ENCODE peak calls at places on chromosomes 2 and 18, in eight cellular contexts. One of them, this sample, is unnamed.
A peak's percentile ranks its signal among the peaks of the same experiment; 100 is the strongest.

GRCh38 chr2:218396688-218397501 is 2.8 kb upstream of the CTDSP1 start:
- DNase-seq in left ventricle myocardium inferior: peak; percentile 84
- DNase-seq in choroid plexus epithelial cell: peak; percentile 51
- DNase-seq in adrenal gland: peak; percentile 84
- DNase-seq in upper lobe of right lung: peak; percentile 91
- DNase-seq in mesenchymal stem cell: peak; percentile 79
- DNase-seq in heart right ventricle: peak; percentile 82
- DNase-seq in mammary epithelial cell: peak; percentile 62
- DNase-seq in this sample: peak; percentile 86

GRCh38 chr2:175233135-175233719 is 51.7 kb upstream of the ATP5MC3 start:
- DNase-seq in choroid plexus epithelial cell: peak; percentile 67
- DNase-seq in left ventricle myocardium inferior: no peak
- DNase-seq in mammary epithelial cell: peak; percentile 43
- DNase-seq in heart right ventricle: no peak
- DNase-seq in upper lobe of right lung: no peak
- DNase-seq in adrenal gland: no peak
- DNase-seq in mesenchymal stem cell: peak; percentile 88
- DNase-seq in this sample: no peak

GRCh38 chr2:217000406-217000805 is 140.5 kb upstream of the TNP1 start:
- DNase-seq in choroid plexus epithelial cell: no peak
- DNase-seq in upper lobe of right lung: no peak
- DNase-seq in mesenchymal stem cell: no peak
- DNase-seq in left ventricle myocardium inferior: no peak
- DNase-seq in mammary epithelial cell: no peak
- DNase-seq in heart right ventricle: no peak
- DNase-seq in adrenal gland: no peak
- DNase-seq in this sample: no peak

GRCh38 chr2:23492941-23493340 is 108.0 kb downstream of the KLHL29 start:
- DNase-seq in mammary epithelial cell: peak; percentile 76
- DNase-seq in heart right ventricle: no peak
- DNase-seq in adrenal gland: peak; percentile 66
- DNase-seq in upper lobe of right lung: no peak
- DNase-seq in left ventricle myocardium inferior: no peak
- DNase-seq in mesenchymal stem cell: no peak
- DNase-seq in choroid plexus epithelial cell: no peak
- DNase-seq in this sample: no peak

GRCh38 chr2:52676056-52676455 is 1091.5 kb upstream of the CHAC2 start:
- DNase-seq in upper lobe of right lung: no peak
- DNase-seq in mesenchymal stem cell: no peak
- DNase-seq in adrenal gland: no peak
- DNase-seq in choroid plexus epithelial cell: no peak
- DNase-seq in heart right ventricle: no peak
- DNase-seq in left ventricle myocardium inferior: no peak
- DNase-seq in mammary epithelial cell: no peak
- DNase-seq in this sample: no peak

GRCh38 chr2:216215991-216216390 is 106.8 kb downstream of the XRCC5 start:
- DNase-seq in choroid plexus epithelial cell: peak; percentile 62
- DNase-seq in adrenal gland: no peak
- DNase-seq in mammary epithelial cell: no peak
- DNase-seq in heart right ventricle: no peak
- DNase-seq in mesenchymal stem cell: peak; percentile 43
- DNase-seq in left ventricle myocardium inferior: no peak
- DNase-seq in upper lobe of right lung: no peak
- DNase-seq in this sample: peak; percentile 40

GRCh38 chr2:176162911-176163654 is 6.0 kb downstream of the HOXD3 start:
- DNase-seq in mammary epithelial cell: no peak
- DNase-seq in mesenchymal stem cell: no peak
- DNase-seq in upper lobe of right lung: no peak
- DNase-seq in heart right ventricle: no peak
- DNase-seq in choroid plexus epithelial cell: no peak
- DNase-seq in adrenal gland: no peak
- DNase-seq in left ventricle myocardium inferior: no peak
- DNase-seq in this sample: no peak

GRCh38 chr18:36459786-36460185 is 162.3 kb downstream of the FHOD3 start:
- DNase-seq in upper lobe of right lung: no peak
- DNase-seq in heart right ventricle: no peak
- DNase-seq in choroid plexus epithelial cell: no peak
- DNase-seq in adrenal gland: no peak
- DNase-seq in left ventricle myocardium inferior: no peak
- DNase-seq in mesenchymal stem cell: no peak
- DNase-seq in mammary epithelial cell: no peak
- DNase-seq in this sample: no peak

GRCh38 chr2:171832489-171832888 is 61.6 kb downstream of the SLC25A12 start:
- DNase-seq in mammary epithelial cell: no peak
- DNase-seq in mesenchymal stem cell: no peak
- DNase-seq in choroid plexus epithelial cell: no peak
- DNase-seq in adrenal gland: no peak
- DNase-seq in heart right ventricle: no peak
- DNase-seq in left ventricle myocardium inferior: no peak
- DNase-seq in upper lobe of right lung: no peak
- DNase-seq in this sample: no peak

GRCh38 chr2:210626849-210627248 is 70.5 kb downstream of the CPS1 start:
- DNase-seq in heart right ventricle: no peak
- DNase-seq in mammary epithelial cell: peak; percentile 24
- DNase-seq in upper lobe of right lung: no peak
- DNase-seq in adrenal gland: no peak
- DNase-seq in mesenchymal stem cell: peak; percentile 43
- DNase-seq in left ventricle myocardium inferior: no peak
- DNase-seq in choroid plexus epithelial cell: peak; percentile 47
- DNase-seq in this sample: no peak

GRCh38 chr2:238975408-238975807 is 127.5 kb downstream of the TWIST2 start:
- DNase-seq in adrenal gland: no peak
- DNase-seq in left ventricle myocardium inferior: no peak
- DNase-seq in upper lobe of right lung: no peak
- DNase-seq in mammary epithelial cell: no peak
- DNase-seq in heart right ventricle: no peak
- DNase-seq in choroid plexus epithelial cell: no peak
- DNase-seq in mesenchymal stem cell: no peak
- DNase-seq in this sample: no peak

GRCh38 chr2:238320648-238321281 is 447 bp downstream of the TRAF3IP1 start:
- DNase-seq in heart right ventricle: peak; percentile 22
- DNase-seq in adrenal gland: peak; percentile 25
- DNase-seq in left ventricle myocardium inferior: peak; percentile 21
- DNase-seq in mammary epithelial cell: no peak
- DNase-seq in mesenchymal stem cell: peak; percentile 34
- DNase-seq in choroid plexus epithelial cell: peak; percentile 26
- DNase-seq in upper lobe of right lung: no peak
- DNase-seq in this sample: no peak

GRCh38 chr2:106991866-106992265 is 105.9 kb upstream of the ST6GAL2 start:
- DNase-seq in heart right ventricle: no peak
- DNase-seq in mammary epithelial cell: no peak
- DNase-seq in adrenal gland: no peak
- DNase-seq in left ventricle myocardium inferior: no peak
- DNase-seq in upper lobe of right lung: no peak
- DNase-seq in mesenchymal stem cell: no peak
- DNase-seq in choroid plexus epithelial cell: peak; percentile 53
- DNase-seq in this sample: no peak

GRCh38 chr18:76459687-76460350 is 35.2 kb downstream of the ZNF516 start:
- DNase-seq in adrenal gland: peak; percentile 94
- DNase-seq in choroid plexus epithelial cell: peak; percentile 98
- DNase-seq in upper lobe of right lung: peak; percentile 66
- DNase-seq in left ventricle myocardium inferior: no peak
- DNase-seq in mesenchymal stem cell: peak; percentile 88
- DNase-seq in mammary epithelial cell: peak; percentile 99
- DNase-seq in heart right ventricle: no peak
- DNase-seq in this sample: no peak

GRCh38 chr2:102185347-102185746 is 1.5 kb upstream of the IL1RL2 start:
- DNase-seq in mesenchymal stem cell: no peak
- DNase-seq in adrenal gland: no peak
- DNase-seq in left ventricle myocardium inferior: no peak
- DNase-seq in heart right ventricle: no peak
- DNase-seq in choroid plexus epithelial cell: peak; percentile 56
- DNase-seq in upper lobe of right lung: no peak
- DNase-seq in mammary epithelial cell: no peak
- DNase-seq in this sample: no peak

GRCh38 chr2:45980161-45980852 is 316.9 kb upstream of the EPAS1 start:
- DNase-seq in adrenal gland: no peak
- DNase-seq in mesenchymal stem cell: no peak
- DNase-seq in upper lobe of right lung: no peak
- DNase-seq in choroid plexus epithelial cell: no peak
- DNase-seq in mammary epithelial cell: peak; percentile 24
- DNase-seq in left ventricle myocardium inferior: no peak
- DNase-seq in heart right ventricle: no peak
- DNase-seq in this sample: no peak

GRCh38 chr2:208657468-208657867 is 250.9 kb downstream of the PTH2R start:
- DNase-seq in left ventricle myocardium inferior: no peak
- DNase-seq in choroid plexus epithelial cell: no peak
- DNase-seq in mammary epithelial cell: no peak
- DNase-seq in mesenchymal stem cell: no peak
- DNase-seq in upper lobe of right lung: no peak
- DNase-seq in heart right ventricle: no peak
- DNase-seq in adrenal gland: no peak
- DNase-seq in this sample: no peak

GRCh38 chr2:216109962-216110614 is 940 bp downstream of the XRCC5 start:
- DNase-seq in upper lobe of right lung: no peak
- DNase-seq in left ventricle myocardium inferior: no peak
- DNase-seq in mammary epithelial cell: peak; percentile 29
- DNase-seq in heart right ventricle: no peak
- DNase-seq in choroid plexus epithelial cell: peak; percentile 81
- DNase-seq in mesenchymal stem cell: peak; percentile 78
- DNase-seq in adrenal gland: no peak
- DNase-seq in this sample: peak; percentile 46

GRCh38 chr18:41887100-41887499 is 67.9 kb upstream of the PIK3C3 start:
- DNase-seq in mammary epithelial cell: no peak
- DNase-seq in heart right ventricle: no peak
- DNase-seq in upper lobe of right lung: no peak
- DNase-seq in choroid plexus epithelial cell: no peak
- DNase-seq in adrenal gland: no peak
- DNase-seq in mesenchymal stem cell: no peak
- DNase-seq in left ventricle myocardium inferior: no peak
- DNase-seq in this sample: no peak

GRCh38 chr2:74045454-74045853 is 60.7 kb downstream of the TET3 start:
- DNase-seq in upper lobe of right lung: no peak
- DNase-seq in mammary epithelial cell: peak; percentile 17
- DNase-seq in heart right ventricle: no peak
- DNase-seq in adrenal gland: no peak
- DNase-seq in left ventricle myocardium inferior: no peak
- DNase-seq in mesenchymal stem cell: no peak
- DNase-seq in choroid plexus epithelial cell: peak; percentile 49
- DNase-seq in this sample: no peak

GRCh38 chr2:217647925-217648324 is 354.9 kb downstream of the TNS1 start:
- DNase-seq in choroid plexus epithelial cell: no peak
- DNase-seq in mesenchymal stem cell: no peak
- DNase-seq in heart right ventricle: no peak
- DNase-seq in adrenal gland: no peak
- DNase-seq in upper lobe of right lung: no peak
- DNase-seq in mammary epithelial cell: no peak
- DNase-seq in left ventricle myocardium inferior: no peak
- DNase-seq in this sample: no peak

GRCh38 chr2:39118786-39119499 is 1.9 kb downstream of the SOS1 start:
- DNase-seq in mammary epithelial cell: peak; percentile 19
- DNase-seq in upper lobe of right lung: no peak
- DNase-seq in left ventricle myocardium inferior: no peak
- DNase-seq in choroid plexus epithelial cell: peak; percentile 42
- DNase-seq in heart right ventricle: no peak
- DNase-seq in mesenchymal stem cell: peak; percentile 48
- DNase-seq in adrenal gland: no peak
- DNase-seq in this sample: no peak

GRCh38 chr2:30234180-30234971 is 3.0 kb downstream of the LBH start:
- DNase-seq in adrenal gland: no peak
- DNase-seq in choroid plexus epithelial cell: peak; percentile 95
- DNase-seq in mesenchymal stem cell: peak; percentile 76
- DNase-seq in heart right ventricle: no peak
- DNase-seq in upper lobe of right lung: no peak
- DNase-seq in left ventricle myocardium inferior: no peak
- DNase-seq in mammary epithelial cell: peak; percentile 96
- DNase-seq in this sample: no peak
- H3K4me3 ChIP-seq in adrenal gland: no peak overlapping the region
- H3K4me3 ChIP-seq in choroid plexus epithelial cell: peak overlapping the region; percentile 23
- H3K4me3 ChIP-seq in mesenchymal stem cell: no peak overlapping the region
- H3K4me3 ChIP-seq in heart right ventricle: peak overlapping the region; percentile 97
- H3K4me3 ChIP-seq in upper lobe of right lung: peak overlapping the region; percentile 73
- H3K4me3 ChIP-seq in left ventricle myocardium inferior: peak overlapping the region; percentile 92
- H3K4me3 ChIP-seq in mammary epithelial cell: no peak overlapping the region
- H3K4me3 ChIP-seq in this sample: no peak overlapping the region

GRCh38 chr18:58263055-58263732 is 219.2 kb downstream of the NEDD4L start:
- DNase-seq in left ventricle myocardium inferior: no peak
- DNase-seq in adrenal gland: no peak
- DNase-seq in upper lobe of right lung: no peak
- DNase-seq in choroid plexus epithelial cell: no peak
- DNase-seq in heart right ventricle: no peak
- DNase-seq in mesenchymal stem cell: peak; percentile 60
- DNase-seq in mammary epithelial cell: peak; percentile 84
- DNase-seq in this sample: no peak
- H3K4me3 ChIP-seq in left ventricle myocardium inferior: peak overlapping the region; percentile 37
- H3K4me3 ChIP-seq in adrenal gland: no peak overlapping the region
- H3K4me3 ChIP-seq in upper lobe of right lung: no peak overlapping the region
- H3K4me3 ChIP-seq in choroid plexus epithelial cell: no peak overlapping the region
- H3K4me3 ChIP-seq in heart right ventricle: no peak overlapping the region
- H3K4me3 ChIP-seq in mesenchymal stem cell: no peak overlapping the region
- H3K4me3 ChIP-seq in mammary epithelial cell: peak overlapping the region; percentile 43
- H3K4me3 ChIP-seq in this sample: no peak overlapping the region

GRCh38 chr2:221156335-221156734 is 415.8 kb downstream of the EPHA4 start:
- DNase-seq in choroid plexus epithelial cell: no peak
- DNase-seq in upper lobe of right lung: no peak
- DNase-seq in adrenal gland: no peak
- DNase-seq in mesenchymal stem cell: no peak
- DNase-seq in mammary epithelial cell: no peak
- DNase-seq in heart right ventricle: no peak
- DNase-seq in left ventricle myocardium inferior: no peak
- DNase-seq in this sample: no peak
- H3K4me3 ChIP-seq in choroid plexus epithelial cell: no peak overlapping the region
- H3K4me3 ChIP-seq in upper lobe of right lung: no peak overlapping the region
- H3K4me3 ChIP-seq in adrenal gland: no peak overlapping the region
- H3K4me3 ChIP-seq in mesenchymal stem cell: no peak overlapping the region
- H3K4me3 ChIP-seq in mammary epithelial cell: no peak overlapping the region
- H3K4me3 ChIP-seq in heart right ventricle: no peak overlapping the region
- H3K4me3 ChIP-seq in left ventricle myocardium inferior: no peak overlapping the region
- H3K4me3 ChIP-seq in this sample: no peak overlapping the region

GRCh38 chr2:227103583-227103982 is 60.4 kb downstream of the COL4A4 start:
- DNase-seq in left ventricle myocardium inferior: no peak
- DNase-seq in mesenchymal stem cell: no peak
- DNase-seq in upper lobe of right lung: no peak
- DNase-seq in heart right ventricle: no peak
- DNase-seq in choroid plexus epithelial cell: no peak
- DNase-seq in adrenal gland: no peak
- DNase-seq in mammary epithelial cell: no peak
- DNase-seq in this sample: no peak

DNA sequence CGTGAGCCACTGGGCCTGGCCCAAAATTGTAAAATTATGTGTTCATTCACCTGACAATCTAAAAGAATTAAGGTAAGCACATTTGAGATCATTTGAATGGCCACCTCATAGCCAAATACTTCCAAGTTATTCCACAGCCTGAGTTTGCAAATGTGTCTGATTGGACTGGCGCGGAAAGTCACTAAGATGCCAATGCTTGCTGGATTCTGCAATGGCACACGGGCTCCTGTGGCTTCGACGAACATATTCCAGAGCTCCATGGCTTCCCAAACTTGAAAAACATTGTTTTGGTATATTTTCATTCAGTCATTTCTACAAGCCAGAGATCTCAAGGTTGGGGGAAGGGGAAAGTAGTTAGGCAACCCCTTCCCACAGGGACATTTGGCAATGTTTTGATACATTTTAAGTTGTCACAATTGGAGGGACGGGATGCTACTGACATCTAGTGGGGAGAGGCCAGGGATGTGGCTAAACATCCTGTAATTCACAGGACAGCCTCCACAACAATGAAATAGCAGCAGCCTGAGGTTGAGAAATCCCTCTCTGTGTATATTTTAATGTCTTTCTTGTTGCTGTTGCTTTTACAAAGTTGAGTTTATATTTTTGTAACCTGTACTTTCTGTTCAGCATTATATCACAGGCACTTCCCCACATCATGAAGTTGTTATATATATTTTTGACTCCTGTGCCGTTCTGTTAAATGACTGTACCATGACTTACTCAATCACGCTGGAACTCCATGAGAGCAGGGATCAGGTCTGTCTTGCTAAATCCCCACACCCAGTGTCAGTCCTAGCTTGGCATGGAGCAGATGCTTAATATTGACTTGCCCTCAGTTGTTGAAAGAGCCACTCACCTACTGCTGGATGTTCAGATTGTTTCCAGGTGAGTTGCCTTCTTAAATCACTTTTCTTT is 56.9 kb downstream of the COL4A4 start:
- DNase-seq in left ventricle myocardium inferior: no peak
- DNase-seq in heart right ventricle: no peak
- DNase-seq in adrenal gland: peak; percentile 48
- DNase-seq in upper lobe of right lung: no peak
- DNase-seq in mesenchymal stem cell: peak; percentile 80
- DNase-seq in choroid plexus epithelial cell: peak; percentile 87
- DNase-seq in mammary epithelial cell: peak; percentile 30
- DNase-seq in this sample: peak; percentile 47
- H3K4me3 ChIP-seq in left ventricle myocardium inferior: no peak overlapping the region
- H3K4me3 ChIP-seq in heart right ventricle: no peak overlapping the region
- H3K4me3 ChIP-seq in adrenal gland: no peak overlapping the region
- H3K4me3 ChIP-seq in upper lobe of right lung: no peak overlapping the region
- H3K4me3 ChIP-seq in mesenchymal stem cell: no peak overlapping the region
- H3K4me3 ChIP-seq in choroid plexus epithelial cell: no peak overlapping the region
- H3K4me3 ChIP-seq in mammary epithelial cell: no peak overlapping the region
- H3K4me3 ChIP-seq in this sample: no peak overlapping the region

This sample was measured in Jurkat, Clone E6-1.